ENCODE peak calls at places on chromosome 5, in four cellular contexts. One of them, this sample, is unnamed.

GRCh38 chr5:94674841-94675382 is 56.4 kb downstream of the SLF1 start:
- DNase-seq in neural crest cell: no peak
- DNase-seq in AG10803: no peak
- DNase-seq in AG09319: no peak
- DNase-seq in this sample: no peak

GRCh38 chr5:76838481-76839261 is 11.1 kb upstream of the S100Z start:
- DNase-seq in neural crest cell: no peak
- DNase-seq in AG10803: peak
- DNase-seq in AG09319: no peak
- DNase-seq in this sample: no peak

GRCh38 chr5:153824909-153825308 is 213.8 kb downstream of the FAM114A2 start:
- DNase-seq in neural crest cell: no peak
- DNase-seq in AG10803: no peak
- DNase-seq in AG09319: no peak
- DNase-seq in this sample: no peak

GRCh38 chr5:3377176-3377575 is 218.5 kb upstream of the IRX1 start:
- DNase-seq in neural crest cell: no peak
- DNase-seq in AG10803: no peak
- DNase-seq in AG09319: no peak
- DNase-seq in this sample: no peak

GRCh38 chr5:38548064-38548759 is 8.2 kb downstream of the LIFR start:
- DNase-seq in neural crest cell: no peak
- DNase-seq in AG10803: no peak
- DNase-seq in AG09319: no peak
- DNase-seq in this sample: no peak

GRCh38 chr5:41995193-41995592 is 70.1 kb downstream of the FBXO4 start:
- DNase-seq in neural crest cell: no peak
- DNase-seq in AG10803: no peak
- DNase-seq in AG09319: no peak
- DNase-seq in this sample: no peak

GRCh38 chr5:8907168-8907868 is 638.6 kb downstream of the SEMA5A start:
- DNase-seq in neural crest cell: no peak
- DNase-seq in AG10803: peak
- DNase-seq in AG09319: no peak
- DNase-seq in this sample: peak

GRCh38 chr5:75190227-75190626 is 46.5 kb downstream of the ANKRD31 start:
- DNase-seq in neural crest cell: no peak
- DNase-seq in AG10803: no peak
- DNase-seq in AG09319: no peak
- DNase-seq in this sample: no peak

GRCh38 chr5:19866088-19866446 is 121.9 kb downstream of the CDH18 start:
- DNase-seq in neural crest cell: no peak
- DNase-seq in AG10803: no peak
- DNase-seq in AG09319: no peak
- DNase-seq in this sample: no peak

GRCh38 chr5:10018670-10019069 is 231.0 kb downstream of the ATPSCKMT start:
- DNase-seq in neural crest cell: no peak
- DNase-seq in AG10803: peak
- DNase-seq in AG09319: peak
- DNase-seq in this sample: peak

GRCh38 chr5:150640311-150641005 is at the start of gene SYNPO:
- DNase-seq in neural crest cell: no peak
- DNase-seq in AG10803: peak
- DNase-seq in AG09319: peak
- DNase-seq in this sample: peak

GRCh38 chr5:142597546-142598337 is 88.1 kb downstream of the FGF1 start:
- DNase-seq in neural crest cell: no peak
- DNase-seq in AG10803: peak
- DNase-seq in AG09319: peak
- DNase-seq in this sample: no peak

GRCh38 chr5:51383494-51384081 is 340 bp downstream of the ISL1 start:
- DNase-seq in neural crest cell: no peak
- DNase-seq in AG10803: no peak
- DNase-seq in AG09319: no peak
- DNase-seq in this sample: no peak

GRCh38 chr5:173774212-173774850 is 113.8 kb upstream of the CPEB4 start:
- DNase-seq in neural crest cell: no peak
- DNase-seq in AG10803: no peak
- DNase-seq in AG09319: no peak
- DNase-seq in this sample: no peak

GRCh38 chr5:123036391-123037103 is at the start of gene PPIC:
- DNase-seq in neural crest cell: peak
- DNase-seq in AG10803: peak
- DNase-seq in AG09319: peak
- DNase-seq in this sample: peak

GRCh38 chr5:92969781-92970237 is 611.2 kb downstream of the NR2F1-AS1 start:
- DNase-seq in neural crest cell: no peak
- DNase-seq in AG10803: no peak
- DNase-seq in AG09319: no peak
- DNase-seq in this sample: no peak

GRCh38 chr5:123089572-123089970 is 530 bp downstream of the PRDM6 start:
- DNase-seq in neural crest cell: peak
- DNase-seq in AG10803: peak
- DNase-seq in AG09319: no peak
- DNase-seq in this sample: no peak

GRCh38 chr5:12934722-12935121 is 1009.8 kb downstream of the DNAH5 start:
- DNase-seq in neural crest cell: no peak
- DNase-seq in AG10803: no peak
- DNase-seq in AG09319: no peak
- DNase-seq in this sample: no peak

GRCh38 chr5:45779874-45780671 is 83.9 kb upstream of the HCN1 start:
- DNase-seq in neural crest cell: no peak
- DNase-seq in AG10803: no peak
- DNase-seq in AG09319: no peak
- DNase-seq in this sample: no peak

GRCh38 chr5:80516826-80517225 is 28.9 kb downstream of the FAM151B start:
- DNase-seq in neural crest cell: no peak
- DNase-seq in AG10803: peak
- DNase-seq in AG09319: peak
- DNase-seq in this sample: peak

GRCh38 chr5:157961828-157962390 is 103.0 kb upstream of the CLINT1 start:
- DNase-seq in neural crest cell: no peak
- DNase-seq in AG10803: no peak
- DNase-seq in AG09319: no peak
- DNase-seq in this sample: no peak

GRCh38 chr5:5558593-5558992 is 136.1 kb downstream of the ICE1 start:
- DNase-seq in neural crest cell: no peak
- DNase-seq in AG10803: no peak
- DNase-seq in AG09319: no peak
- DNase-seq in this sample: no peak

GRCh38 chr5:95379133-95379532 is 12.0 kb upstream of the FAM81B start:
- DNase-seq in neural crest cell: no peak
- DNase-seq in AG10803: no peak
- DNase-seq in AG09319: no peak
- DNase-seq in this sample: no peak

GRCh38 chr5:32038537-32038936 is 135.6 kb downstream of the GOLPH3 start:
- DNase-seq in neural crest cell: no peak
- DNase-seq in AG10803: no peak
- DNase-seq in AG09319: no peak
- DNase-seq in this sample: no peak

GRCh38 chr5:124806026-124806856 is 59.8 kb upstream of the ZNF608 start:
- DNase-seq in neural crest cell: peak
- DNase-seq in AG10803: peak
- DNase-seq in AG09319: no peak
- DNase-seq in this sample: no peak

GRCh38 chr5:27290166-27290565 is 251.8 kb upstream of the CDH9 start:
- DNase-seq in neural crest cell: no peak
- DNase-seq in AG10803: peak
- DNase-seq in AG09319: no peak
- DNase-seq in this sample: no peak

GRCh38 chr5:9479981-9480380 is 65.9 kb downstream of the SEMA5A start:
- DNase-seq in neural crest cell: no peak
- DNase-seq in AG10803: no peak
- DNase-seq in AG09319: no peak
- DNase-seq in this sample: no peak

GRCh38 chr5:59133801-59134261 is 551.0 kb downstream of the RAB3C start:
- DNase-seq in neural crest cell: no peak
- DNase-seq in AG10803: peak
- DNase-seq in AG09319: peak
- DNase-seq in this sample: peak

GRCh38 chr5:115599502-115599901 is 2.8 kb downstream of the TICAM2 start:
- DNase-seq in neural crest cell: no peak
- DNase-seq in AG10803: peak
- DNase-seq in AG09319: no peak
- DNase-seq in this sample: no peak

GRCh38 chr5:170307575-170308465 is 10.2 kb upstream of the LCP2 start:
- DNase-seq in neural crest cell: no peak
- DNase-seq in AG10803: peak
- DNase-seq in AG09319: no peak
- DNase-seq in this sample: no peak

GRCh38 chr5:31781772-31782171 is 142.8 kb downstream of the PDZD2 start:
- DNase-seq in neural crest cell: no peak
- DNase-seq in AG10803: no peak
- DNase-seq in AG09319: no peak
- DNase-seq in this sample: no peak

GRCh38 chr5:76954383-76954763 is 1.5 kb downstream of the CRHBP start:
- DNase-seq in neural crest cell: no peak
- DNase-seq in AG10803: no peak
- DNase-seq in AG09319: no peak
- DNase-seq in this sample: no peak

GRCh38 chr5:139930406-139930805 is 112.7 kb downstream of the NRG2 start:
- DNase-seq in neural crest cell: no peak
- DNase-seq in AG10803: no peak
- DNase-seq in AG09319: no peak
- DNase-seq in this sample: no peak

GRCh38 chr5:1840741-1841521 is 39.7 kb downstream of the NDUFS6 start:
- DNase-seq in neural crest cell: peak
- DNase-seq in AG10803: no peak
- DNase-seq in AG09319: no peak
- DNase-seq in this sample: no peak

GRCh38 chr5:175377816-175378215 is 66.2 kb downstream of the DRD1 start:
- DNase-seq in neural crest cell: no peak
- DNase-seq in AG10803: no peak
- DNase-seq in AG09319: no peak
- DNase-seq in this sample: no peak

GRCh38 chr5:17238521-17239041 is 21.1 kb downstream of the BASP1 start:
- DNase-seq in neural crest cell: no peak
- DNase-seq in AG10803: peak
- DNase-seq in AG09319: no peak
- DNase-seq in this sample: no peak

GRCh38 chr5:56019306-56020272 is 24.8 kb upstream of the IL6ST start:
- DNase-seq in neural crest cell: no peak
- DNase-seq in AG10803: peak
- DNase-seq in AG09319: peak
- DNase-seq in this sample: peak

GRCh38 chr5:1561402-1561929 is 37.7 kb upstream of the LPCAT1 start:
- DNase-seq in neural crest cell: no peak
- DNase-seq in AG10803: no peak
- DNase-seq in AG09319: no peak
- DNase-seq in this sample: no peak

GRCh38 chr5:8306289-8306688 is 437.3 kb downstream of the MTRR start:
- DNase-seq in neural crest cell: no peak
- DNase-seq in AG10803: no peak
- DNase-seq in AG09319: no peak
- DNase-seq in this sample: no peak

GRCh38 chr5:14581891-14582796 is 552 bp downstream of the OTULINL start:
- DNase-seq in neural crest cell: peak
- DNase-seq in AG10803: no peak
- DNase-seq in AG09319: no peak
- DNase-seq in this sample: no peak
- TF ChIP-seq CTCF in neural crest cell: peak
- TF ChIP-seq CTCF in AG10803: no peak
- TF ChIP-seq CTCF in AG09319: no peak
- TF ChIP-seq CTCF in this sample: peak

DNA sequence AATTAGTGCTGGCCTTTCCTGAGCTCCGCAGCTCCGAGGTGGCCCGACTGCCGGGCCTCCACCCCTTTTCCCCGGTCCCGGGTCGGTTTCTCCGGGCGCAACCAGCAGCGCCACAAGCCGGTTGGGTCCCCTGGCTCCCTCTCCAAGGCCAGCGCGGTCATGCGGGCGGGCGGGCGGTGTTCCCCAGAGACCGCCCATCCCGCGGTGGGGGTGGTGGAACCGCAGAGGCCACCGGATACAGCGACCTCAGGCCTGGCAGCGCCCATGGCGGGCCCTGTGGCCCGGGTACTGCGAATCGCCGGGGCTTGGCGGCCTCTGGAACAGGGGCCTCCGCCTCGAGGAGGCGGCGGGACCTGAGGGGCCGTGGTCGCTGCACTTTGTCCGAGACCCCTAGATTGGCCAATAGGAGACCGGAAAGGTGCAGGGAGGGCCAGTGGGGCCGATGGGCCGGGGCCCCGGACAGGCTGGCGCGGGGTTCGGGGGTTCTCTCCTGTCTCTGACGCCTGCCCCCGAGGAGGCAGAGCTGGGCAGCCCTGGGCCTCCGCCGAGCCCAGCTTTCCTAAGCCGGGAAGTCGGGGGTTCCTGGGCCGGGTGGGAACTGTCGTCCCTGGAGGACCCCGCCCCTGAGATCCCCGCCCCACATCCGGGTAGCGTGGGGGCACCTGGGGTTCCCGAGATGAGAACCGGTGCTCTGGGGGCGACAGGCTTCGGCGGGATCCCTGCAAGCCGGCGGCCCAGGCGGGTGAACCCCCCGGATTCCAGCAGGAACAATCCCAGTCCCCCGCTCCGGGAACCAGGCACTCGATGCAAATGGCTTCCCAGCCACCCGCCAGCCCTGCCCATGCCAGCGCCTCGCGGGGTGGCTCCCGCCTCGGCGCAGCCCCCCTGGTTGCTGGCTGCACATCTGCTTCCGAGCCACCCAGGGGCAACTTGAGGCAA is 293.9 kb downstream of the ZSWIM6 start:
- DNase-seq in neural crest cell: peak
- DNase-seq in AG10803: peak
- DNase-seq in AG09319: no peak
- DNase-seq in this sample: no peak
- TF ChIP-seq CTCF in neural crest cell: no peak
- TF ChIP-seq CTCF in AG10803: no peak
- TF ChIP-seq CTCF in AG09319: no peak
- TF ChIP-seq CTCF in this sample: no peak

DNA sequence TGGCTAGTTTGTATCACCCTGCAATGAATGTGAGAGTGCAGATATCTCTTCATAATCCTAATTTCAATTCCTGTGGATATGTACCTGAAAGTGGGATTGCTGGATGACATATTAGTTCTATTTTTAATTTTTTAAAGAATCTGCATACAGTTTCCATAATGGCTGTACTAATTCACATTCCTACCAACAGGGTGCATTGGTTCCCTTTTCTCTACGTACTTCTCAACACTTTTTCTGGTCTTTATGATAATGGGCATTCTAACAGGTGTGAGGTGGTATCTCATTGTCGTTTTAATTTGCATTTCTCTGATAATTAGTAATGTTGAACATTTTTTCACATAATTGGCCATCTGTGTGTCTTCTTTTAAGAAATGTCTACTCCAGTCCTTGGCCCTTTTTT is 927.5 kb downstream of the DTWD2 start:
- DNase-seq in neural crest cell: no peak
- DNase-seq in AG10803: no peak
- DNase-seq in AG09319: no peak
- DNase-seq in this sample: no peak
- TF ChIP-seq CTCF in neural crest cell: peak
- TF ChIP-seq CTCF in AG10803: no peak
- TF ChIP-seq CTCF in AG09319: peak
- TF ChIP-seq CTCF in this sample: peak

GRCh38 chr5:147455321-147455720 is 54.5 kb downstream of the DPYSL3 start:
- DNase-seq in neural crest cell: no peak
- DNase-seq in AG10803: peak
- DNase-seq in AG09319: peak
- DNase-seq in this sample: peak
- TF ChIP-seq CTCF in neural crest cell: no peak
- TF ChIP-seq CTCF in AG10803: no peak
- TF ChIP-seq CTCF in AG09319: no peak
- TF ChIP-seq CTCF in this sample: peak